ENCODE peak calls at places on chromosomes 5 and 9, in four cellular contexts. One of them, this sample, is unnamed.

GRCh38 chr5:10351199-10351881 is 2.2 kb upstream of the MARCHF6 start:
- DNase-seq in mammary epithelial cell: peak; percentile 89
- DNase-seq in brain microvascular endothelial cell: peak; percentile 90
- DNase-seq in A549: no peak
- DNase-seq in this sample: peak; percentile 84

GRCh38 chr5:147234825-147235635 is at the start of gene STK32A:
- DNase-seq in mammary epithelial cell: peak; percentile 32
- DNase-seq in brain microvascular endothelial cell: no peak
- DNase-seq in A549: peak; percentile 42
- DNase-seq in this sample: peak; percentile 20

GRCh38 chr5:149399775-149400174 is 20.7 kb upstream of the IL17B start:
- DNase-seq in mammary epithelial cell: no peak
- DNase-seq in brain microvascular endothelial cell: no peak
- DNase-seq in A549: no peak
- DNase-seq in this sample: no peak

GRCh38 chr5:148961261-148962199 is 101.3 kb downstream of the SH3TC2 start:
- DNase-seq in mammary epithelial cell: no peak
- DNase-seq in brain microvascular endothelial cell: no peak
- DNase-seq in A549: no peak
- DNase-seq in this sample: peak; percentile 26

GRCh38 chr9:79577969-79578723 is 6.4 kb downstream of the TLE4 start:
- DNase-seq in mammary epithelial cell: no peak
- DNase-seq in brain microvascular endothelial cell: no peak
- DNase-seq in A549: no peak
- DNase-seq in this sample: peak; percentile 44

GRCh38 chr5:67012241-67012640 is 184.4 kb downstream of the CD180 start:
- DNase-seq in mammary epithelial cell: peak; percentile 94
- DNase-seq in brain microvascular endothelial cell: no peak
- DNase-seq in A549: no peak
- DNase-seq in this sample: peak; percentile 69

GRCh38 chr9:68560131-68560844 is 19.6 kb upstream of the TMEM252 start:
- DNase-seq in mammary epithelial cell: no peak
- DNase-seq in brain microvascular endothelial cell: peak; percentile 52
- DNase-seq in A549: peak; percentile 40
- DNase-seq in this sample: peak; percentile 92

GRCh38 chr5:127312131-127312530 is 21.5 kb downstream of the MEGF10 start:
- DNase-seq in mammary epithelial cell: no peak
- DNase-seq in brain microvascular endothelial cell: no peak
- DNase-seq in A549: no peak
- DNase-seq in this sample: no peak

GRCh38 chr9:89436963-89437625 is 60.8 kb downstream of the SEMA4D start:
- DNase-seq in mammary epithelial cell: peak; percentile 17
- DNase-seq in brain microvascular endothelial cell: no peak
- DNase-seq in A549: no peak
- DNase-seq in this sample: no peak

GRCh38 chr5:138370537-138370936 is 18.1 kb downstream of the KDM3B start:
- DNase-seq in mammary epithelial cell: no peak
- DNase-seq in brain microvascular endothelial cell: no peak
- DNase-seq in A549: no peak
- DNase-seq in this sample: peak; percentile 15

GRCh38 chr9:20290287-20290686 is 332.0 kb downstream of the MLLT3 start:
- DNase-seq in mammary epithelial cell: no peak
- DNase-seq in brain microvascular endothelial cell: no peak
- DNase-seq in A549: no peak
- DNase-seq in this sample: no peak

GRCh38 chr5:177471610-177472356 is 1.7 kb downstream of the DBN1 start:
- DNase-seq in mammary epithelial cell: no peak
- DNase-seq in brain microvascular endothelial cell: peak; percentile 68
- DNase-seq in A549: no peak
- DNase-seq in this sample: peak; percentile 54

GRCh38 chr5:167678457-167678856 is 613.0 kb upstream of the WWC1 start:
- DNase-seq in mammary epithelial cell: no peak
- DNase-seq in brain microvascular endothelial cell: no peak
- DNase-seq in A549: no peak
- DNase-seq in this sample: peak; percentile 33

GRCh38 chr5:113118298-113118697 is 141.7 kb downstream of the DCP2 start:
- DNase-seq in mammary epithelial cell: no peak
- DNase-seq in brain microvascular endothelial cell: no peak
- DNase-seq in A549: no peak
- DNase-seq in this sample: no peak

GRCh38 chr9:88829276-88829675 is 162.0 kb upstream of the S1PR3 start:
- DNase-seq in mammary epithelial cell: peak; percentile 61
- DNase-seq in brain microvascular endothelial cell: peak; percentile 49
- DNase-seq in A549: no peak
- DNase-seq in this sample: no peak

GRCh38 chr5:106940986-106941385 is 729.8 kb downstream of the EFNA5 start:
- DNase-seq in mammary epithelial cell: no peak
- DNase-seq in brain microvascular endothelial cell: peak; percentile 77
- DNase-seq in A549: peak; percentile 80
- DNase-seq in this sample: no peak

GRCh38 chr5:132807163-132807838 is 5.8 kb upstream of the SOWAHA start:
- DNase-seq in mammary epithelial cell: no peak
- DNase-seq in brain microvascular endothelial cell: no peak
- DNase-seq in A549: peak; percentile 71
- DNase-seq in this sample: no peak

GRCh38 chr5:143435207-143435657 is 31.7 kb upstream of the NR3C1 start:
- DNase-seq in mammary epithelial cell: no peak
- DNase-seq in brain microvascular endothelial cell: no peak
- DNase-seq in A549: no peak
- DNase-seq in this sample: peak; percentile 20

GRCh38 chr5:80668016-80668969 is 13.5 kb upstream of the DHFR start:
- DNase-seq in mammary epithelial cell: no peak
- DNase-seq in brain microvascular endothelial cell: no peak
- DNase-seq in A549: no peak
- DNase-seq in this sample: no peak

GRCh38 chr5:138615461-138615860 is 40.3 kb upstream of the HSPA9 start:
- DNase-seq in mammary epithelial cell: no peak
- DNase-seq in brain microvascular endothelial cell: no peak
- DNase-seq in A549: no peak
- DNase-seq in this sample: no peak

GRCh38 chr9:133762488-133763271 is 24.5 kb upstream of the SARDH start:
- DNase-seq in mammary epithelial cell: no peak
- DNase-seq in brain microvascular endothelial cell: no peak
- DNase-seq in A549: no peak
- DNase-seq in this sample: no peak

GRCh38 chr9:132989014-132989310 is 10.5 kb downstream of the GFI1B start:
- DNase-seq in mammary epithelial cell: no peak
- DNase-seq in brain microvascular endothelial cell: no peak
- DNase-seq in A549: no peak
- DNase-seq in this sample: no peak

GRCh38 chr5:123813937-123814624 is 302.1 kb downstream of the CSNK1G3 start:
- DNase-seq in mammary epithelial cell: peak; percentile 16
- DNase-seq in brain microvascular endothelial cell: no peak
- DNase-seq in A549: no peak
- DNase-seq in this sample: peak; percentile 51

GRCh38 chr9:627571-627970 is 213.9 kb upstream of the DMRT1 start:
- DNase-seq in mammary epithelial cell: no peak
- DNase-seq in brain microvascular endothelial cell: no peak
- DNase-seq in A549: no peak
- DNase-seq in this sample: no peak

GRCh38 chr9:117643288-117643654 is 60.9 kb upstream of the TLR4 start:
- DNase-seq in mammary epithelial cell: no peak
- DNase-seq in brain microvascular endothelial cell: no peak
- DNase-seq in A549: no peak
- DNase-seq in this sample: no peak

GRCh38 chr5:161278739-161279660 is 267.5 kb downstream of the GABRB2 start:
- DNase-seq in mammary epithelial cell: no peak
- DNase-seq in brain microvascular endothelial cell: no peak
- DNase-seq in A549: no peak
- DNase-seq in this sample: no peak
- TF ChIP-seq CTCF in mammary epithelial cell: no peak
- TF ChIP-seq CTCF in brain microvascular endothelial cell: no peak
- TF ChIP-seq CTCF in A549: no peak
- TF ChIP-seq CTCF in this sample: no peak

DNA sequence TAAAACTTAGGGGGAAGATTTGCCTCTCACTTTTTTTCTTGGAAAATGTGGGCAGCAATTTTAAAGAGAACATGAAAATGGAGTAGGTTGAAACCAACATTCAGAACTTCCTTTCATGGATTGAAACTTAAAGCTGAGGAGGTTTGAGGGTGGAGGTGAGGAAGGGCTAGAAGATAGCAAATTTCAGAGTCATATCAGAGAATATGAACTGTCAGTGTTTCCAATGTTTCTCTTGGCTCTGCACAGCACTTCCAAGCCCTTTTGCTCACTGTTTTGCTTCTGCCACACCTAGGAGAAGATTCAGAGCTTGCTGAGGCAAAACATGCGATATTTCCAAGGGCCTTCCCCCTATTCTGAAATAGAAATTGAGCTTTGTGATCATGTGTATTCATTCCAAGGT is 281.0 kb downstream of the AOPEP start:
- DNase-seq in mammary epithelial cell: peak; percentile 76
- DNase-seq in brain microvascular endothelial cell: no peak
- DNase-seq in A549: no peak
- DNase-seq in this sample: peak; percentile 33
- H3K4me3 ChIP-seq in mammary epithelial cell: peak overlapping the region; percentile 42
- H3K4me3 ChIP-seq in brain microvascular endothelial cell: peak overlapping the region; percentile 76
- H3K4me3 ChIP-seq in A549: peak overlapping the region; percentile 87
- H3K4me3 ChIP-seq in this sample: peak overlapping the region; percentile 80

GRCh38 chr5:111764019-111764418 is 7.0 kb upstream of the NREP start:
- DNase-seq in mammary epithelial cell: no peak
- DNase-seq in brain microvascular endothelial cell: no peak
- DNase-seq in A549: no peak
- DNase-seq in this sample: no peak
- TF ChIP-seq CTCF in mammary epithelial cell: no peak
- TF ChIP-seq CTCF in brain microvascular endothelial cell: no peak
- TF ChIP-seq CTCF in A549: no peak
- TF ChIP-seq CTCF in this sample: no peak

DNA sequence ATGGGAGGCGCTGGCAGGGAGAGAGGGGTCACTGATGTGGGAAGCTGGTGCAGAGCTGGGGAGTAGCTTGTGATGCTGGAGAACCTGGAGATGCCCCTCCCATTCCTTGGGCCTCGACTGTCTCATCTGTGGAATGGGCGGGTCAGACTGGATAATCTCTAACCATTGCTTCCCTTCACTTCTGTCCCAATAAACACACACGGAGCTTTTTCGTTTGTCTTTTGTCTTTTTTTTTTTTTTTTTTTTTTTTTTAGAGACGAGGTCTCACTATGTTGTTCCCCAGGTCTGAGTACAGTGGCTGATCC is 36.5 kb downstream of the ALG2 start:
- DNase-seq in mammary epithelial cell: no peak
- DNase-seq in brain microvascular endothelial cell: no peak
- DNase-seq in A549: no peak
- DNase-seq in this sample: no peak
- H3K4me3 ChIP-seq in mammary epithelial cell: no peak overlapping the region
- H3K4me3 ChIP-seq in brain microvascular endothelial cell: no peak overlapping the region
- H3K4me3 ChIP-seq in A549: no peak overlapping the region
- H3K4me3 ChIP-seq in this sample: no peak overlapping the region

DNA sequence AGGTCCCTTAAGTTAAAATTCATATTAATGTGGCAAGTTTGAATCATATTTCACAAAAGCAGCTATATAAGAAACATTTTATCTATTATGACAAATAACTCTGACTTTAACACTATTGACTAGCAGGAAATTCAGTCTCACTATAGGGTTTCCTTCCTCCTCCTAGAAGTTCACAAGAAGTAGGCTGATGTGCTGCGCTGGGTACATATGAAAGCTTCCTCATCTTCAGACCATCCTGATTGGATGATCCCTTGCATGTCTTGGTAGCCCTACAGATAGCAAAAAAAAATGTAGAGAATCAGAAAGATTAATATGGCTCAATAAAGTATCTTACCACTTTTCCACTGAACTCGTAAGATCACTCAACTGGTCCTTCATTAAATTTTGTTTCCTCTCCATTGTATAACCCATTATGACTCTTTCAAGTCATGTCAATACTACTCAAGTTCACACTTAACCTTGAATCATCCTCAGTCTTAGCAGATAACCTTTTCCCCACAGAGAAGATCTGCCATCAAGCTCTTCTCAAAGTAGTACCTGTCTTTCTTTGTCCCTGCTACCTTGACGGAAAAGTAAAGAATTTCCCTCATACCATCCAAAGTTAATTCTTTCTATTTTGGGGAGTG is 11.5 kb upstream of the PSIP1 start:
- DNase-seq in mammary epithelial cell: no peak
- DNase-seq in brain microvascular endothelial cell: no peak
- DNase-seq in A549: no peak
- DNase-seq in this sample: no peak
- TF ChIP-seq CTCF in mammary epithelial cell: no peak
- TF ChIP-seq CTCF in brain microvascular endothelial cell: no peak
- TF ChIP-seq CTCF in A549: no peak
- TF ChIP-seq CTCF in this sample: no peak

This sample was measured in cardiac fibroblast.